ENCODE peak calls at places on chromosome 18, in seven cellular contexts. J is bronchial epithelial cell, P is hepatocyte, B is BJ, V is epithelial cell of esophagus, T is HepG2, Y is AG09309. C is an unnamed sample.

GRCh38 chr18:74397572-74397971 is 59.5 kb downstream of the DIPK1C start:
- DNase-seq in T (no peak), V (no peak), P (no peak), Y (no peak), B (no peak), J (no peak), C (no peak)

GRCh38 chr18:41226186-41226585 is 728.8 kb upstream of the PIK3C3 start:
- DNase-seq in B (no peak), J (peak), P (no peak), T (no peak), V (peak), Y (no peak), C (no peak)

GRCh38 chr18:22241806-22242440 is 72.5 kb downstream of the GATA6 start:
- DNase-seq in B (no peak), J (no peak), T (no peak), P (peak), Y (no peak), V (no peak), C (peak)

GRCh38 chr18:61093967-61094366 is 239.3 kb upstream of the CDH20 start:
- DNase-seq in P (no peak), Y (no peak), B (no peak), J (no peak), V (no peak), T (no peak), C (no peak)

GRCh38 chr18:54995421-54995820 is 36.2 kb upstream of the CCDC68 start:
- DNase-seq in P (no peak), B (no peak), J (no peak), V (no peak), T (no peak), Y (no peak), C (no peak)

GRCh38 chr18:22607284-22607635 is 189.5 kb upstream of the CTAGE1 start:
- DNase-seq in B (no peak), P (no peak), T (no peak), V (no peak), Y (no peak), J (no peak), C (no peak)

GRCh38 chr18:2655954-2656236 is 369 bp downstream of the SMCHD1 start:
- DNase-seq in B (no peak), J (no peak), V (no peak), Y (no peak), T (no peak), P (no peak), C (no peak)

GRCh38 chr18:7281579-7281978 is 50.7 kb downstream of the LRRC30 start:
- DNase-seq in B (no peak), P (no peak), J (no peak), T (no peak), Y (no peak), V (no peak), C (no peak)

GRCh38 chr18:80132196-80132812 is 23.2 kb downstream of the ADNP2 start:
- DNase-seq in Y (no peak), V (peak), B (no peak), J (peak), T (no peak), P (no peak), C (no peak)

GRCh38 chr18:2826581-2826980 is 20.2 kb upstream of the EMILIN2 start:
- DNase-seq in P (peak), T (no peak), B (no peak), V (no peak), Y (no peak), J (no peak), C (peak)

GRCh38 chr18:34322365-34323289 is 97.9 kb upstream of the NOL4 start:
- DNase-seq in J (peak), Y (no peak), V (peak), B (no peak), P (peak), T (peak), C (no peak)

GRCh38 chr18:22683196-22683676 is 249.9 kb upstream of the RBBP8 start:
- DNase-seq in Y (peak), P (peak), T (peak), V (peak), B (peak), J (peak), C (no peak)

GRCh38 chr18:3596324-3597158 is 146.6 kb downstream of the TGIF1 start:
- DNase-seq in J (peak), Y (no peak), V (peak), P (peak), T (peak), B (no peak), C (no peak)

GRCh38 chr18:36757081-36757480 is 71.7 kb downstream of the TPGS2 start:
- DNase-seq in P (peak), Y (peak), B (no peak), J (peak), V (peak), T (peak), C (no peak)

GRCh38 chr18:44579028-44579692 is 101.5 kb upstream of the SETBP1 start:
- DNase-seq in B (no peak), V (peak), P (peak), T (peak), J (peak), Y (no peak), C (no peak)

GRCh38 chr18:26415041-26415440 is 133.3 kb downstream of the KCTD1 start:
- DNase-seq in Y (no peak), B (no peak), P (no peak), T (no peak), V (no peak), J (no peak), C (no peak)

GRCh38 chr18:336753-337152 is 68.9 kb upstream of the THOC1 start:
- DNase-seq in V (no peak), Y (no peak), T (no peak), B (no peak), P (no peak), J (no peak), C (no peak)

GRCh38 chr18:58045265-58046086 is 1.4 kb downstream of the NEDD4L start:
- DNase-seq in Y (no peak), V (peak), J (peak), T (peak), P (peak), B (no peak), C (no peak)

GRCh38 chr18:54232485-54233227 is 8.2 kb upstream of the MBD2 start:
- DNase-seq in V (no peak), Y (no peak), B (no peak), J (no peak), P (no peak), T (no peak), C (no peak)

GRCh38 chr18:3538954-3539617 is 89.1 kb downstream of the TGIF1 start:
- DNase-seq in T (no peak), B (no peak), P (no peak), V (peak), Y (no peak), J (peak), C (no peak)

GRCh38 chr18:78558101-78558810 is 421.4 kb upstream of the SALL3 start:
- DNase-seq in T (no peak), J (no peak), Y (no peak), V (no peak), B (no peak), P (no peak), C (no peak)

GRCh38 chr18:46386788-46387187 is 270.2 kb downstream of the LOXHD1 start:
- DNase-seq in T (no peak), Y (no peak), J (peak), B (no peak), V (no peak), P (no peak), C (no peak)

GRCh38 chr18:59324623-59324971 is 6.1 kb upstream of the CPLX4 start:
- DNase-seq in Y (no peak), T (no peak), B (no peak), P (no peak), J (no peak), V (no peak), C (no peak)

GRCh38 chr18:74514860-74515495 is 18.8 kb downstream of the CNDP2 start:
- DNase-seq in J (no peak), B (no peak), V (no peak), P (no peak), Y (no peak), T (no peak), C (peak)

GRCh38 chr18:34707670-34708069 is 2.4 kb upstream of the DTNA start:
- DNase-seq in Y (peak), V (peak), J (peak), B (peak), T (no peak), P (peak), C (no peak)

GRCh38 chr18:46070683-46071614 is 1.1 kb downstream of the PSTPIP2 start:
- DNase-seq in P (no peak), T (no peak), B (no peak), J (no peak), V (no peak), Y (no peak), C (no peak)

GRCh38 chr18:11246883-11247282 is 97.5 kb upstream of the PIEZO2 start:
- DNase-seq in V (no peak), P (no peak), J (no peak), B (no peak), Y (peak), T (no peak), C (no peak)

GRCh38 chr18:72107647-72108046 is 436.5 kb downstream of the CBLN2 start:
- DNase-seq in P (peak), J (no peak), Y (no peak), T (no peak), B (no peak), V (peak), C (no peak)

GRCh38 chr18:22164337-22165048 is 4.9 kb upstream of the GATA6 start:
- DNase-seq in Y (no peak), T (no peak), V (no peak), B (no peak), J (no peak), P (peak), C (no peak)

GRCh38 chr18:75075429-75075841 is 133.5 kb downstream of the PTGR3 start:
- DNase-seq in V (no peak), J (no peak), Y (no peak), P (no peak), B (no peak), T (no peak), C (no peak)

GRCh38 chr18:25223211-25223610 is 128.8 kb downstream of the ZNF521 start:
- DNase-seq in V (no peak), B (no peak), J (no peak), Y (no peak), P (no peak), T (no peak), C (no peak)

GRCh38 chr18:78074400-78075020 is 824.9 kb downstream of the GALR1 start:
- DNase-seq in P (no peak), T (no peak), B (no peak), Y (no peak), V (no peak), J (no peak), C (no peak)

GRCh38 chr18:45896452-45896851 is 70.7 kb downstream of the EPG5 start:
- DNase-seq in T (no peak), B (no peak), P (no peak), J (no peak), V (no peak), Y (no peak), C (no peak)

GRCh38 chr18:2102022-2102421 is 469.3 kb downstream of the METTL4 start:
- DNase-seq in B (no peak), Y (no peak), J (no peak), P (no peak), V (no peak), T (no peak), C (no peak)

GRCh38 chr18:6401687-6402086 is 13.0 kb downstream of the L3MBTL4 start:
- DNase-seq in B (no peak), V (no peak), J (no peak), T (no peak), P (no peak), Y (no peak), C (no peak)

GRCh38 chr18:49510393-49511115 is 23.5 kb upstream of the C18orf32 start:
- DNase-seq in B (no peak), T (no peak), Y (no peak), J (peak), P (peak), V (peak), C (no peak)

GRCh38 chr18:23067236-23067635 is 68.0 kb upstream of the CABLES1 start:
- DNase-seq in T (peak), P (no peak), J (no peak), Y (no peak), V (peak), B (no peak), C (no peak)

GRCh38 chr18:49123431-49123830 is 172.7 kb upstream of the SMAD7 start:
- DNase-seq in J (no peak), Y (no peak), T (no peak), B (no peak), V (no peak), P (no peak), C (no peak)

GRCh38 chr18:59429608-59430007 is 70.5 kb upstream of the LMAN1 start:
- DNase-seq in Y (no peak), V (no peak), B (no peak), J (no peak), T (no peak), P (no peak), C (no peak)

GRCh38 chr18:49399003-49399402 is 61.4 kb downstream of the DYM start:
- DNase-seq in T (no peak), B (no peak), J (peak), Y (no peak), V (peak), P (no peak), C (no peak)

GRCh38 chr18:65721634-65722033 is 29.2 kb upstream of the CDH7 start:
- DNase-seq in J (no peak), V (no peak), B (no peak), P (no peak), Y (no peak), T (no peak), C (no peak)

GRCh38 chr18:65725421-65726050 is 25.3 kb upstream of the CDH7 start:
- DNase-seq in J (peak), P (peak), V (peak), T (peak), B (no peak), Y (no peak), C (no peak)
- TF ChIP-seq CTCF in J (peak), P (peak), V (peak), T (peak), B (no peak), Y (no peak), C (no peak)

GRCh38 chr18:12990128-12990485 is 1.1 kb upstream of the CEP192 start:
- DNase-seq in V (no peak), J (peak), B (no peak), T (no peak), P (no peak), Y (no peak), C (no peak)
- H3K4me3 ChIP-seq in V (peak), J (no peak), B (no peak), T (peak), P (peak), Y (peak), C (peak)

GRCh38 chr18:68703326-68703725 is 11.6 kb downstream of the TMX3 start:
- DNase-seq in P (no peak), B (no peak), J (no peak), Y (no peak), V (no peak), T (no peak), C (no peak)
- TF ChIP-seq CTCF in P (no peak), B (no peak), J (no peak), Y (no peak), V (no peak), T (no peak), C (no peak)

GRCh38 chr18:76621184-76621583 is 126.1 kb upstream of the ZNF516 start:
- DNase-seq in Y (no peak), J (peak), P (peak), T (no peak), V (peak), B (no peak), C (no peak)

GRCh38 chr18:76616373-76616772 is 121.3 kb upstream of the ZNF516 start:
- DNase-seq in T (no peak), V (no peak), P (no peak), J (no peak), B (no peak), Y (no peak), C (no peak)

GRCh38 chr18:76620326-76620813 is 125.3 kb upstream of the ZNF516 start:
- DNase-seq in B (no peak), P (peak), V (peak), T (no peak), Y (peak), J (peak), C (no peak)

GRCh38 chr18:76619342-76620315 is 124.6 kb upstream of the ZNF516 start:
- DNase-seq in T (no peak), J (peak), Y (no peak), B (no peak), V (peak), P (peak), C (no peak)

DNA sequence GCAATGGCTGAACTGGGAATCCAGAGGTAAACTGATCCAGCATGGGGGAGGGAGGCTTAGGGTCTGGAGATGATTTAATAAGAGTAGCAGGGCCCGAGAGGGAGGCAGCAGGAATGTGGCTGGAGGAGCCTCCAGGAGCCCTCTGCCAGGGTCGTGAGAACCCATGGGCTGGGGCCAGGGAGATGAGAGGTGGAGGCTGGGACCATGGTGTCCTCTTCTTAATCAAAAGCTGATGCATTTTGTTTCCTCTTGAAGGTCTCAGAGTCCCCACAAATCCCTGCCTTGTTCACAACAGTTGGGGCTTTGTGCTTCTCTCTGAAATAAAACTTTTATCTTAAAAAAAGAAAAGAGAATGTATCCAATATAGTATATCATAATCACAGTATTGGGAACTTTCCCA is 123.7 kb upstream of the ZNF516 start:
- DNase-seq in Y (no peak), P (no peak), B (no peak), V (no peak), T (no peak), J (no peak), C (no peak)
- H3K4me3 ChIP-seq in Y (no peak), P (no peak), B (no peak), V (no peak), T (no peak), J (no peak), C (no peak)

GRCh38 chr18:31821452-31822171 is 60.9 kb upstream of the SLC25A52 start:
- DNase-seq in T (peak), B (no peak), V (no peak), J (no peak), Y (no peak), P (peak), C (no peak)

GRCh38 chr18:31819106-31819924 is 58.6 kb upstream of the SLC25A52 start:
- DNase-seq in P (peak), Y (peak), T (peak), J (peak), B (no peak), V (peak), C (no peak)

GRCh38 chr18:31825772-31826171 is 65.1 kb upstream of the SLC25A52 start:
- DNase-seq in P (no peak), T (no peak), J (no peak), Y (no peak), V (no peak), B (no peak), C (no peak)

GRCh38 chr18:31819925-31820229 is 59.2 kb upstream of the SLC25A52 start:
- DNase-seq in B (no peak), J (no peak), V (no peak), T (no peak), P (no peak), Y (no peak), C (no peak)
- TF ChIP-seq CTCF in B (no peak), J (no peak), V (no peak), T (no peak), P (no peak), Y (no peak), C (no peak)

DNA sequence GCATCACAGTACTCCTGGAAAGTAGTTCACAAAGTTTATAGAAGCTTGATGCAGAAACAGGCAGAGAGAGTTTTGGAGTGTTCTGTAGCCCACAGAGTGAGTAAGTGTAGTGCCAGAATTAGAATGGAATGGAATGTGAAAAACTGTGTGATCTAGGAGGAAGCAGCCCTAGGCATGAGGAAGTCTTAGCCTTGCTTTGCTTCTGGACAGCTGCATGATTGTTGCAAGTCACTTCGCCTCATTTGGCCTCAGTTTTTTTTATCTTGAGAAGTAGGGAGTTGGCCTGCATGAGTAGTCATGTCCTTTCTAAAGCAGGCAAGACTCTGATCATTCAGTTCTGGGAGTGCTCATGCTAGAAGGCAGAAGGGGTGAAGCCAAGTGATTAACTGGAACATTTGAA is 10.9 kb downstream of the SERPINB12 start:
- DNase-seq in T (no peak), P (peak), Y (peak), V (peak), J (peak), B (peak), C (no peak)
- H3K4me3 ChIP-seq in T (no peak), P (no peak), Y (no peak), V (no peak), J (no peak), B (no peak), C (no peak)

GRCh38 chr18:67633939-67634338 is 117.4 kb upstream of the DSEL start:
- DNase-seq in J (no peak), Y (no peak), P (no peak), T (no peak), V (no peak), B (no peak), C (no peak)
- TF ChIP-seq CTCF in J (no peak), Y (no peak), P (no peak), T (no peak), V (no peak), B (no peak), C (no peak)

GRCh38 chr18:9115984-9116383 is 13.5 kb downstream of the NDUFV2 start:
- DNase-seq in T (no peak), B (no peak), Y (no peak), J (no peak), V (no peak), P (no peak), C (no peak)
- H3K4me3 ChIP-seq in T (no peak), B (no peak), Y (no peak), J (no peak), V (no peak), P (no peak), C (no peak)

DNA sequence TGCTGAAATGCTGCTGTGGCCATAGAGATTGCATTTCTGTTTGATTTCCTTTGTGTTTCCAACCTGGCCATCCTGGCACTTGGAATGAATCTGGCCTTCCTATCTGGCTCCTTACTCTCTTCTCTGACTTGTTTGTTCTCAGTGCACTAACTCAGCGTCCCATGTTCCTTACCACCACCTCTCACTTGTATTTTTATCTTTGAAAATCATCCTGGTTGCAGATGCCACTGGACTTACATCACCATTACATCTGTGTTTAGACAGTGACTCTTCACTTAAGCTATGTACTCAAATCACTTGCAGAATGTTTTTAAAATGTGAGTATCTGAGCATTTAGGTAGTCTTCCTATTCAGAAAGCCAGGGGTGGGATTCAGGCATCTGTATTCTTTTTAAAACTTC is 239.5 kb downstream of the WDR7 start:
- DNase-seq in Y (peak), P (peak), V (peak), B (peak), T (peak), J (peak), C (no peak)
- TF ChIP-seq CTCF in Y (no peak), P (no peak), V (no peak), B (no peak), T (no peak), J (no peak), C (no peak)